ENCODE peak calls at places on chromosomes 2 and 18, in six cellular contexts. P is HepG2, M is HCT116, F is H1, S is K562, O is SK-N-SH. A is an unnamed sample.

GRCh38 chr18:46950064-46950656 is 32.8 kb downstream of the KATNAL2 start:
- DNase-seq in P (peak), M (no peak), F (no peak), S (peak), O (peak), A (peak)

GRCh38 chr2:203740741-203741363 is 34.4 kb downstream of the CD28 start:
- DNase-seq in P (no peak), M (no peak), F (no peak), S (no peak), O (no peak), A (no peak)

GRCh38 chr18:8730080-8730827 is 24.9 kb downstream of the MTCL1 start:
- DNase-seq in P (peak), M (peak), F (no peak), S (peak), O (peak), A (no peak)

GRCh38 chr2:23383087-23383486 is 1.9 kb upstream of the KLHL29 start:
- DNase-seq in P (no peak), M (no peak), F (no peak), S (no peak), O (no peak), A (no peak)

GRCh38 chr18:7931763-7932162 is 364.6 kb downstream of the PTPRM start:
- DNase-seq in P (peak), M (no peak), F (no peak), S (no peak), O (no peak), A (no peak)

GRCh38 chr18:35710581-35710980 is 129.0 kb downstream of the GALNT1 start:
- DNase-seq in P (no peak), M (no peak), F (no peak), S (no peak), O (no peak), A (no peak)

GRCh38 chr18:4319738-4320677 is 135.1 kb downstream of the DLGAP1 start:
- DNase-seq in P (no peak), M (no peak), F (no peak), S (no peak), O (no peak), A (no peak)

GRCh38 chr18:13629841-13630747 is 96.3 kb downstream of the FAM210A start:
- DNase-seq in P (peak), M (peak), F (no peak), S (peak), O (peak), A (peak)

GRCh38 chr2:39718483-39718882 is 52.8 kb downstream of the TMEM178A start:
- DNase-seq in P (peak), M (no peak), F (no peak), S (no peak), O (no peak), A (no peak)

GRCh38 chr18:31303771-31304170 is 14.2 kb upstream of the DSG1 start:
- DNase-seq in P (no peak), M (no peak), F (no peak), S (no peak), O (no peak), A (no peak)

GRCh38 chr2:168156661-168157060 is 90.7 kb downstream of the STK39 start:
- DNase-seq in P (no peak), M (no peak), F (no peak), S (no peak), O (peak), A (no peak)

GRCh38 chr2:216596986-216597509 is 36.2 kb upstream of the IGFBP2 start:
- DNase-seq in P (no peak), M (no peak), F (no peak), S (no peak), O (peak), A (peak)

GRCh38 chr2:216591480-216591879 is 41.7 kb upstream of the IGFBP2 start:
- DNase-seq in P (no peak), M (no peak), F (no peak), S (no peak), O (no peak), A (no peak)

GRCh38 chr2:216601632-216602409 is 31.4 kb upstream of the IGFBP2 start:
- DNase-seq in P (no peak), M (no peak), F (no peak), S (no peak), O (no peak), A (no peak)

GRCh38 chr2:216594081-216594480 is 39.1 kb upstream of the IGFBP2 start:
- DNase-seq in P (no peak), M (no peak), F (no peak), S (no peak), O (no peak), A (no peak)

GRCh38 chr2:216596234-216596985 is 36.8 kb upstream of the IGFBP2 start:
- DNase-seq in P (no peak), M (no peak), F (no peak), S (no peak), O (peak), A (peak)
- TF ChIP-seq JUND in P (no peak), M (no peak), F (no peak), S (no peak), O (peak), A (no peak)

GRCh38 chr2:190420822-190421221 is 12.7 kb downstream of the MFSD6 start:
- DNase-seq in P (no peak), M (no peak), F (no peak), S (no peak), O (no peak), A (no peak)

GRCh38 chr2:190425883-190426658 is 17.9 kb downstream of the MFSD6 start:
- DNase-seq in P (no peak), M (no peak), F (no peak), S (no peak), O (no peak), A (no peak)

DNA sequence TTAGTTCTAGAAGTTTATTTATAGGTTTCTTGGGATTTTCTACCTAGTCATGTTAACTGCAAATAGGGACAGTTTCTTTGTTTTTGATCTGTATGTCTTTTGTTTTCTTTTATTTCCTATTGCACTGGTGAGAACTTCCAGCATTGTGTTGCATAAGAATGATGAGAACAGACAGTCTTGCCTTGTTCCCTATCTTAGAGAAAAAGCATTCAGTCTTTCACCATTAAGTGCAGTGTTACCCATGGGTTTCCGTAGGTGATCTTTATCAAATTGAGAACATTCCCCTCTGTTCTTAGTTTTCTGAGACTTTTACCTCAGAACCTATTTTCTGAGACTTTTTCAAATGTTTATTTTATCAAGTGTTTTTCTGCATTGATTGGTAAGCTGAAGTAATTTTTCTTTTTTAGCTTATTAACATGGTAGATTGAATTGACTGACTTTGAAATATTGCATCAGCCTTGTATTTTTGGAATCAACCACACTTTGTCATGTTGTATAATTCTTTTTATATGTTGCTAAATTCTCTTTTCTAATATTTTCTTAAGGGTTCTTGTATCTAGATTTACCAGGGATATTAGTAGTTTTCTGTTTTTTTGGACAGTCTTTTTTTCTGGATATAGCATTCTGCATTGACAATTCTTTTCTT is 17.2 kb downstream of the MFSD6 start:
- DNase-seq in P (no peak), M (no peak), F (no peak), S (no peak), O (no peak), A (no peak)
- TF ChIP-seq JUND in P (no peak), M (no peak), F (no peak), S (no peak), O (no peak), A (no peak)

GRCh38 chr2:227411320-227411989 is 23.7 kb upstream of the SCYGR1 start:
- DNase-seq in P (no peak), M (no peak), F (no peak), S (no peak), O (no peak), A (no peak)

GRCh38 chr2:227404575-227404974 is 16.8 kb upstream of the SCYGR1 start:
- DNase-seq in P (no peak), M (no peak), F (no peak), S (no peak), O (no peak), A (no peak)

GRCh38 chr2:227410191-227410590 is 22.4 kb upstream of the SCYGR1 start:
- DNase-seq in P (no peak), M (no peak), F (no peak), S (no peak), O (no peak), A (no peak)

GRCh38 chr2:227406177-227407031 is 18.7 kb upstream of the SCYGR1 start:
- DNase-seq in P (peak), M (peak), F (peak), S (peak), O (peak), A (peak)

DNA sequence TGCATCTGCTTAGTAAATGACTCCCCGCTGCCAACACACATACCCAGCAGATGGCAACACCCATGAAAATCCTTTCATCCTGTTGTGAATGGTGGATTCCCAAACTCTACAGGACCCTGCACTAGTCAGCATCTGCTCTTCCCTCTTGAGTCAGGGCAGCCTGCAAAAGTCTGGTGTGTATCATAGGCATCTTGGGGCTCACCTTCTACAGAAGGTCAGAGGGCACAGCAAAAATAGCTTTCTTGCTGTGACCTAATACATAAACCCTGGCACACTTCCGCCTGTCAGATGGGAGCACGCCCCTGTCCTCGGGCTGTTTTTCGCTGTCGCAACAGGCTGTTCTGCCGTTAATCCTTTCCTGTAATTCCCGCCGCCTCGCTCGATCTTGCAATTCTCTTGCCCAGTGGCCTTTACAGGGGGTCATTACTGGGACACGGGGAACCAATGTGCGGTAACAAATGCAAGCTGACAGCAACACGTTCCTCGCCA is 19.9 kb upstream of the SCYGR1 start:
- DNase-seq in P (no peak), M (no peak), F (no peak), S (no peak), O (no peak), A (peak)
- TF ChIP-seq JUND in P (no peak), M (no peak), F (no peak), S (no peak), O (no peak), A (no peak)

GRCh38 chr2:29528891-29529520 is 392.4 kb downstream of the ALK start:
- DNase-seq in P (no peak), M (no peak), F (no peak), S (no peak), O (no peak), A (no peak)
- TF ChIP-seq JUND in P (no peak), M (no peak), F (no peak), S (no peak), O (no peak), A (no peak)

GRCh38 chr18:55422456-55423185 is 165.4 kb downstream of the TCF4 start:
- DNase-seq in P (no peak), M (no peak), F (no peak), S (no peak), O (peak), A (no peak)

GRCh38 chr18:55420977-55421611 is 166.9 kb downstream of the TCF4 start:
- DNase-seq in P (no peak), M (no peak), F (no peak), S (no peak), O (no peak), A (no peak)

GRCh38 chr18:55419939-55420664 is 167.9 kb downstream of the TCF4 start:
- DNase-seq in P (no peak), M (no peak), F (no peak), S (no peak), O (no peak), A (no peak)

GRCh38 chr18:55420665-55420964 is 167.4 kb downstream of the TCF4 start:
- DNase-seq in P (no peak), M (no peak), F (no peak), S (no peak), O (no peak), A (no peak)

DNA sequence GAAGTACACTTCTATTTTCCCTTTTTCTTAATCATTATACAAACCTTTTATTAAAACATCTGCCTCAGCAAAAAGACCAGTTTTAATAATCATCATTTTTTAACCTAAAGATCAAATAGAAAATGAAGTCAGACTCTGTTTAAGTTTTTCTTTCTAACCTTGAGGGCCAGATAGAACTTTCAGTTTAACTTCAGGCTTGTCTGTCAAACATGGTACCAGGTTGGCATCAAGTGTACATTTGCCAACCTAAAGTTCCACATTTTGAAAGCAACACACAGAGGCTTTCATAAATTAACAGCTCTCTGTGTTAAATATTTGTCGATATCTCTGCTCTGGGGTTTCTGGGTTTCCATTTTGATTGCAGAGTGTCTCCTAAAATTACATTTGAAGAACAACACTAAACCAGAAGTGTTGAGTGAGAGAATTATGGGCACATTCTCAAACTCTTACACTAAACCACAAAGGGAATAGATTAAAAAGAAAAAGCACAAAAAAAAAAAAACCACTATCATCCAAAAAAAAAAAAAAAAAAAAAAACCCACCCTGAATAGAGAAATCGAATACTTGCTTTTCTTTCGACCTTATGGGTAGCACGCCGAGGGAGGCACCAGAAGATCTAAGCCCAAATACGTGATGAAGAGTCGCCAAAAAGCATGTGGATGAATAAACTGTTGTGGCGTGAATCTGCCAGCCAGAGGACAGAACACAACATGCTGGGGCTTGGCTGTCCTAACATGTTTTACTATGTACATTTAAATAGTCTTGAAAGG is 166.2 kb downstream of the TCF4 start:
- DNase-seq in P (no peak), M (no peak), F (no peak), S (no peak), O (no peak), A (no peak)
- TF ChIP-seq JUND in P (no peak), M (no peak), F (no peak), S (no peak), O (no peak), A (no peak)

GRCh38 chr2:44496130-44496529 is 134.4 kb downstream of the CAMKMT start:
- DNase-seq in P (peak), M (no peak), F (no peak), S (no peak), O (no peak), A (no peak)
- TF ChIP-seq JUND in P (no peak), M (no peak), F (no peak), S (no peak), O (no peak), A (no peak)

GRCh38 chr2:15298769-15299168 is 262.4 kb downstream of the NBAS start:
- DNase-seq in P (no peak), M (no peak), F (no peak), S (no peak), O (no peak), A (no peak)
- TF ChIP-seq JUND in P (no peak), M (no peak), F (no peak), S (no peak), O (no peak), A (no peak)

GRCh38 chr2:14749869-14750268 is 117.4 kb downstream of the LRATD1 start:
- DNase-seq in P (no peak), M (no peak), F (no peak), S (no peak), O (no peak), A (no peak)
- TF ChIP-seq JUND in P (no peak), M (no peak), F (no peak), S (no peak), O (no peak), A (no peak)